ENCODE peak calls at places on chromosomes 1 and 21, in six cellular contexts. V, C, X, L, M and J are unnamed samples.

GRCh38 chr1:171680339-171680738 is 27.9 kb upstream of the MYOC start:
- DNase-seq in M (no peak), X (no peak), V (no peak), C (no peak), L (no peak), J (no peak)

GRCh38 chr1:58251415-58252073 is 295.0 kb downstream of the OMA1 start:
- DNase-seq in M (peak), C (no peak), X (no peak), V (no peak), L (peak), J (no peak)

GRCh38 chr1:9766759-9767442 is 56.9 kb downstream of the CLSTN1 start:
- DNase-seq in V (no peak), X (no peak), L (no peak), C (no peak), M (no peak), J (no peak)

GRCh38 chr1:86849756-86850155 is 64.2 kb downstream of the SELENOF start:
- DNase-seq in X (no peak), C (no peak), L (no peak), V (no peak), M (no peak), J (no peak)

GRCh38 chr1:62725255-62725654 is 37.1 kb upstream of the DOCK7 start:
- DNase-seq in V (no peak), M (peak), L (no peak), X (no peak), C (no peak), J (no peak)

GRCh38 chr1:170318141-170318540 is 172.4 kb downstream of the NTMT2 start:
- DNase-seq in X (no peak), L (no peak), M (no peak), V (no peak), C (no peak), J (no peak)

GRCh38 chr21:46153259-46154154 is 1.9 kb downstream of the FTCD start:
- DNase-seq in V (no peak), X (no peak), L (peak), C (peak), M (peak), J (peak)

GRCh38 chr1:115409853-115410150 is 71.8 kb upstream of the NGF start:
- DNase-seq in L (no peak), M (no peak), X (peak), C (no peak), V (no peak), J (no peak)

GRCh38 chr1:42035830-42036604 is 117.2 kb upstream of the GUCA2B start:
- DNase-seq in L (peak), C (peak), X (peak), M (peak), V (peak), J (peak)

GRCh38 chr1:36306210-36306901 is at the start of gene SH3D21:
- DNase-seq in V (peak), L (peak), M (peak), C (peak), X (peak), J (peak)

GRCh38 chr1:23619299-23620188 is 60.2 kb upstream of the ID3 start:
- DNase-seq in C (no peak), V (no peak), M (peak), L (peak), X (peak), J (no peak)

GRCh38 chr21:35145626-35146236 is 96.6 kb upstream of the RUNX1 start:
- DNase-seq in C (no peak), M (no peak), V (peak), X (no peak), L (no peak), J (no peak)

GRCh38 chr1:181166377-181167196 is 78.1 kb downstream of the IER5 start:
- DNase-seq in X (peak), M (peak), L (peak), V (peak), C (peak), J (peak)

GRCh38 chr1:228097333-228098081 is 5.6 kb downstream of the C1orf35 start:
- DNase-seq in X (no peak), V (no peak), L (no peak), M (no peak), C (no peak), J (no peak)

GRCh38 chr1:82392513-82392912 is 591.8 kb downstream of the ADGRL2 start:
- DNase-seq in V (no peak), C (no peak), M (no peak), X (no peak), L (no peak), J (no peak)

GRCh38 chr21:38244407-38244787 is 12.4 kb upstream of the KCNJ15 start:
- DNase-seq in V (no peak), L (no peak), M (no peak), X (no peak), C (no peak), J (no peak)

GRCh38 chr1:230371923-230372703 is 54.0 kb downstream of the PGBD5 start:
- DNase-seq in M (no peak), L (no peak), V (no peak), X (no peak), C (no peak), J (no peak)

GRCh38 chr1:21277178-21277577 is 13.1 kb downstream of the ECE1 start:
- DNase-seq in C (no peak), M (no peak), X (no peak), V (no peak), L (no peak), J (peak)

GRCh38 chr1:156499703-156500577 is 635 bp downstream of the MEF2D start:
- DNase-seq in X (peak), C (no peak), M (peak), V (no peak), L (peak), J (peak)

GRCh38 chr1:224894915-224895314 is 34.6 kb upstream of the DNAH14 start:
- DNase-seq in X (no peak), M (peak), L (peak), V (peak), C (no peak), J (no peak)

GRCh38 chr21:37061926-37062591 is 10.8 kb downstream of the PIGP start:
- DNase-seq in C (no peak), M (no peak), X (no peak), V (no peak), L (no peak), J (no peak)

GRCh38 chr1:92953491-92953890 is 7.8 kb downstream of the DIPK1A start:
- DNase-seq in X (no peak), M (no peak), C (no peak), L (no peak), V (no peak), J (no peak)

GRCh38 chr1:23548704-23549143 is 10.6 kb downstream of the ID3 start:
- DNase-seq in X (peak), M (peak), C (no peak), V (no peak), L (no peak), J (no peak)

GRCh38 chr1:198671136-198671535 is 32.3 kb downstream of the PTPRC start:
- DNase-seq in X (no peak), M (no peak), C (no peak), L (no peak), V (no peak), J (no peak)

GRCh38 chr1:119160851-119161250 is 20.4 kb upstream of the WARS2 start:
- DNase-seq in X (no peak), C (no peak), M (no peak), V (no peak), L (no peak), J (no peak)